ENCODE peak calls at places on chromosomes 3 and 15, in nine cellular contexts. O is endothelial cell of umbilical vein, R is HepG2, Y is lower lobe of right lung, A is AG09319, V is lung, W is PC-3, J is cardiac fibroblast, Z is psoas muscle. I is an unnamed sample.

GRCh38 chr3:170737763-170738162 is 132.2 kb downstream of the RPL22L1 start:
- DNase-seq in Z (no peak), W (no peak), Y (no peak), J (no peak), R (no peak), O (no peak), A (no peak), V (no peak), I (no peak)

GRCh38 chr3:108171095-108171494 is 51.1 kb downstream of the IFT57 start:
- DNase-seq in W (no peak), J (no peak), Y (no peak), R (peak), A (no peak), O (no peak), Z (no peak), V (no peak), I (no peak)

GRCh38 chr3:73419179-73419803 is 205.4 kb downstream of the PDZRN3 start:
- DNase-seq in A (no peak), J (peak), Z (no peak), Y (no peak), R (no peak), O (no peak), V (no peak), W (no peak), I (peak)

GRCh38 chr3:105780114-105780513 is 88.7 kb downstream of the CBLB start:
- DNase-seq in Z (no peak), Y (no peak), A (no peak), R (no peak), V (no peak), J (peak), O (no peak), W (no peak), I (no peak)

GRCh38 chr3:174531262-174531982 is 327.7 kb upstream of the NAALADL2 start:
- DNase-seq in V (no peak), J (no peak), O (no peak), W (peak), Y (no peak), R (no peak), A (no peak), Z (no peak), I (no peak)

GRCh38 chr3:87987952-87988351 is 70.9 kb downstream of the CGGBP1 start:
- DNase-seq in R (no peak), O (no peak), W (no peak), V (no peak), Y (no peak), Z (no peak), J (peak), A (no peak), I (no peak)

GRCh38 chr15:60535265-60535664 is 56.3 kb upstream of the ICE2 start:
- DNase-seq in Z (no peak), W (no peak), J (no peak), V (no peak), A (no peak), O (no peak), R (no peak), Y (no peak), I (no peak)

GRCh38 chr3:28242519-28242918 is 1.1 kb downstream of the CMC1 start:
- DNase-seq in O (no peak), Z (no peak), V (no peak), R (no peak), Y (no peak), A (no peak), J (no peak), W (no peak), I (no peak)

GRCh38 chr3:161055210-161055609 is 49.9 kb downstream of the B3GALNT1 start:
- DNase-seq in Z (no peak), W (no peak), R (no peak), J (no peak), V (no peak), A (no peak), O (no peak), Y (no peak), I (no peak)

GRCh38 chr15:57003418-57003817 is 85.0 kb downstream of the TCF12 start:
- DNase-seq in W (peak), J (peak), R (no peak), Y (no peak), O (peak), V (no peak), Z (no peak), A (peak), I (peak)

GRCh38 chr15:68310178-68310810 is 32.7 kb downstream of the FEM1B start:
- DNase-seq in Y (no peak), R (no peak), O (no peak), Z (no peak), W (no peak), A (no peak), V (no peak), J (no peak), I (no peak)

GRCh38 chr15:24761704-24762302 is 86.2 kb downstream of the NPAP1 start:
- DNase-seq in R (no peak), W (peak), V (no peak), Y (no peak), A (no peak), Z (no peak), J (peak), O (peak), I (peak)

GRCh38 chr15:44015555-44015954 is 179.5 kb downstream of the FRMD5 start:
- DNase-seq in W (no peak), J (peak), Z (no peak), R (peak), O (no peak), Y (no peak), V (no peak), A (no peak), I (no peak)

GRCh38 chr15:42846647-42847046 is 73.9 kb downstream of the TTBK2 start:
- DNase-seq in Y (no peak), A (no peak), O (no peak), W (no peak), J (no peak), V (no peak), R (no peak), Z (no peak), I (no peak)

GRCh38 chr15:66153549-66154415 is 99.8 kb downstream of the MEGF11 start:
- DNase-seq in J (no peak), O (no peak), Y (no peak), W (no peak), A (no peak), Z (no peak), V (no peak), R (no peak), I (no peak)

GRCh38 chr3:2097641-2098191 is 950 bp upstream of the CNTN4 start:
- DNase-seq in J (no peak), O (no peak), V (no peak), Y (no peak), A (no peak), W (no peak), Z (no peak), R (no peak), I (no peak)

GRCh38 chr3:141875893-141876380 is 506 bp upstream of the ATP1B3 start:
- DNase-seq in V (peak), W (no peak), R (no peak), O (peak), Z (peak), J (peak), A (no peak), Y (peak), I (peak)

GRCh38 chr3:196569003-196569516 is 600 bp downstream of the FBXO45 start:
- DNase-seq in R (peak), A (no peak), Z (peak), Y (peak), W (peak), J (peak), O (peak), V (peak), I (peak)

GRCh38 chr3:119433613-119434325 is 29.6 kb downstream of the TMEM39A start:
- DNase-seq in R (no peak), W (no peak), J (no peak), Z (no peak), Y (no peak), V (peak), A (no peak), O (no peak), I (no peak)

GRCh38 chr15:43775411-43775965 is 1.3 kb downstream of the ELL3 start:
- DNase-seq in J (no peak), Y (no peak), Z (peak), V (peak), W (peak), A (no peak), O (peak), R (peak), I (peak)

GRCh38 chr15:74569731-74570070 is 28.7 kb downstream of the ARID3B start:
- DNase-seq in V (no peak), R (no peak), W (no peak), J (no peak), A (no peak), Y (no peak), O (no peak), Z (no peak), I (no peak)

GRCh38 chr15:67253517-67254237 is 784 bp downstream of the AAGAB start:
- DNase-seq in V (no peak), W (peak), Y (no peak), R (no peak), Z (no peak), O (no peak), A (no peak), J (peak), I (no peak)

GRCh38 chr3:191873741-191874140 is 412.8 kb downstream of the PYDC2 start:
- DNase-seq in O (no peak), W (no peak), Y (no peak), R (no peak), V (no peak), A (no peak), J (no peak), Z (no peak), I (no peak)

GRCh38 chr3:84905556-84905920 is 53.3 kb upstream of the CADM2 start:
- DNase-seq in J (no peak), W (no peak), Z (no peak), V (no peak), Y (no peak), O (no peak), R (no peak), A (no peak), I (no peak)

GRCh38 chr15:68204361-68204760 is 771 bp downstream of the CALML4 start:
- DNase-seq in A (no peak), Z (no peak), R (no peak), W (no peak), J (no peak), O (no peak), Y (no peak), V (no peak), I (no peak)

GRCh38 chr15:99253381-99254090 is 2.3 kb downstream of the LRRC28 start:
- DNase-seq in Z (no peak), W (peak), J (peak), O (no peak), V (no peak), A (no peak), R (no peak), Y (no peak), I (peak)

GRCh38 chr3:168877899-168878298 is 782.2 kb upstream of the GOLIM4 start:
- DNase-seq in W (peak), V (no peak), Y (no peak), R (no peak), O (peak), J (no peak), Z (no peak), A (no peak), I (no peak)

DNA sequence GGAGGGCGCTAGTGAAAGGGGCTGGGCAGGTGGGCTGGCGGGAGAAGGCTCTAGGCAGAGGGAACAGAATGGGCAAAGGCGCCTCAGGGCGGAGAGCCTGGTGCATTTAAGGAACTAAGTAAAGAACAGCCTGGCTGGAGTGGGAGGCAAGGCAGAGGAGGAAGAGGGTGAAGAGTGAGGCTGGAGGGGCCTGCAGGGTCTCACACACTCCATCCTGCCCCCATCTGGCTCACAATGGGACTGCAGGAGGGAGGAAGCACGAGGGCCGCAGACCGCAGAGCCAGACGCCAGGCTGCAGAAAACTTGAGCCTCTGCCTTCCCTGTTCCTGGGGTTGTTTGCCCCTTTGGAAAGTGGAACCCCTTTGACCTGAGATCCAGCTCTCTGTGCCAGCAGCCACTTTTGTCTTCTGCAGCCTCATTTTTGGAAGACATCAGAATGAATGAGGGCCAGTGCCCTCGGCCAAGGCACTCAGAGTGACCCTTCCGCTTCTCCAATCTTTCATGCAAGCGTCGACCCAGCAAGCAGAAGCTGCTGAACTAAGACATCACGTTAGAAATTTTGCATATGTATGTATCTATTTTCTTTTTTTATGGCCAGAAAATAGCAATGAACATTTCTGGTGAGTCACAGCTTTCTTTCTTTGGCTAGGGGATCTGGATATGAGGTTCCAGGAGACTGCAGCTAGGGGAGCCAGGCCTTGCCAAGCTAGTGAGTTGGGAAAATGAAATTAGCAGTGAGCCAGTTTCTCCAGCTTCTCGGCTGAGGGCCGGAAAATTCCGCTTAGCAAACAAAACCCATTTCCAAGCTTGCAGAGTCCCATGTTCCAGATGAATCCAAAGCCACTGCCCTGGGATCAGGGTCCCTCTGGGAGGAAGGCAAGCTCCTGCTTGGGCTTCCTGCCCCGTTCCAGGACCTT is 137.8 kb downstream of the SRGAP3 start:
- DNase-seq in Y (no peak), V (no peak), R (no peak), A (no peak), O (no peak), J (peak), Z (peak), W (no peak), I (peak)
- TF ChIP-seq CTCF in Y (no peak), V (no peak), R (peak), A (peak), O (peak), J (no peak), Z (no peak), W (peak), I (no peak)

GRCh38 chr3:157064402-157064801 is 95.5 kb downstream of the CCNL1 start:
- DNase-seq in J (no peak), W (no peak), Z (no peak), A (no peak), R (no peak), Y (peak), V (no peak), O (no peak), I (no peak)

GRCh38 chr3:157065201-157065600 is 94.7 kb downstream of the CCNL1 start:
- DNase-seq in V (no peak), Z (no peak), J (no peak), Y (no peak), W (no peak), R (no peak), O (no peak), A (no peak), I (no peak)

GRCh38 chr3:157066335-157067071 is 93.4 kb downstream of the CCNL1 start:
- DNase-seq in O (no peak), V (no peak), R (no peak), Z (no peak), A (no peak), W (peak), Y (no peak), J (peak), I (no peak)

GRCh38 chr3:157069406-157069805 is 90.5 kb downstream of the CCNL1 start:
- DNase-seq in O (no peak), V (no peak), R (no peak), J (no peak), Y (no peak), A (no peak), Z (no peak), W (no peak), I (no peak)

GRCh38 chr3:157067114-157067513 is 92.8 kb downstream of the CCNL1 start:
- DNase-seq in A (no peak), V (no peak), J (no peak), Y (no peak), R (no peak), W (no peak), O (no peak), Z (no peak), I (no peak)
- TF ChIP-seq CTCF in A (no peak), V (no peak), J (no peak), Y (no peak), R (no peak), W (no peak), O (no peak), Z (no peak), I (no peak)

DNA sequence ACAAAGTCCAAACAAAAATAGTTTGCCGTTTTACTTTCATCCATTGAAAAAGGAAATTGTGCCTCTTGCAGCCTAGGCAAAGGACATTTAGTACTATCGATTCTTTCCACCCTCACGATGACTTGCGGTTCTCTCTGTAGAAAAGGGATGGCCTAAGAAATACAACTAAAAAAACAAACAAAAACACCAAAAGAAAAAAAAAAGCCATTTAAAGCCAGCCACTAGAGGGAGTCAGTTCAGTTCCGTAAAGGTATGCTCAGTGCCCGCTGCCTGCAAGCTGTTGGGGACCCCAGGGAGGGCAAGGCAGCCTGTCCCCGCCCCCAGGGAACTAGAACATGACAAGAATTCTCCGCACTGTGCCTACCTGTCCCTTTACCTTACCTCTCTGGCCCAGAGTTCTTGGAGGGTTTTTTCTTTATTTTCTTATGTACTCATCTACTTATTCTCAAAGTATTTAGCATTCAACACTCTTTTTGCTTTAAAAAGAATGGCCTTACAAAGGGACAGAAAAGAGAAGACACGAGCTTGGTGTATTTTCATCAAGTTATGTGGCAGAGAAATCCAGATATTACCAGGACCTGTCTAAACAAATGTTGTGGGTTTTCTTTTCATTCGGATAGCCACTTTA is 29.9 kb upstream of the NR2E3 start:
- DNase-seq in R (peak), W (peak), A (peak), J (peak), O (peak), Y (no peak), Z (no peak), V (no peak), I (peak)
- TF ChIP-seq CTCF in R (peak), W (peak), A (peak), J (peak), O (peak), Y (peak), Z (peak), V (peak), I (peak)

GRCh38 chr3:47441796-47442551 is 33.8 kb downstream of the SCAP start:
- DNase-seq in V (no peak), Y (no peak), A (no peak), R (peak), W (no peak), J (no peak), O (no peak), Z (no peak), I (no peak)

GRCh38 chr3:47444103-47444502 is 31.6 kb downstream of the SCAP start:
- DNase-seq in J (no peak), W (no peak), O (no peak), R (no peak), V (no peak), Z (no peak), Y (no peak), A (no peak), I (no peak)

GRCh38 chr3:47440131-47440530 is 35.6 kb downstream of the SCAP start:
- DNase-seq in O (peak), J (peak), Z (no peak), V (no peak), A (no peak), R (peak), W (peak), Y (no peak), I (no peak)

GRCh38 chr3:47443611-47443995 is 32.1 kb downstream of the SCAP start:
- DNase-seq in R (peak), Z (no peak), A (no peak), V (no peak), Y (no peak), W (peak), J (no peak), O (no peak), I (no peak)
- TF ChIP-seq CTCF in R (no peak), Z (no peak), A (no peak), V (no peak), Y (no peak), W (no peak), J (no peak), O (no peak), I (no peak)